ENCODE peak calls at places on chromosomes 12 and 14, in nine cellular contexts. K is MG63, Q is tibial artery, R is breast epithelium, O is fibroblast of pulmonary artery, P is IMR-90, E is bronchial epithelial cell, M is psoas muscle, X is astrocyte of the spinal cord. C is an unnamed sample.

GRCh38 chr12:48128800-48129199 is 9.6 kb downstream of the PFKM start:
- DNase-seq in X (peak), O (no peak), Q (no peak), E (no peak), R (no peak), M (no peak), K (no peak), P (peak), C (no peak)

GRCh38 chr12:77559400-77560074 is 271.2 kb upstream of the NAV3 start:
- DNase-seq in M (no peak), E (no peak), P (no peak), X (no peak), R (no peak), K (no peak), Q (no peak), O (no peak), C (no peak)

GRCh38 chr14:104202259-104203070 is 64.1 kb downstream of the KIF26A start:
- DNase-seq in P (no peak), O (no peak), X (no peak), R (no peak), M (no peak), Q (no peak), E (no peak), K (no peak), C (no peak)

GRCh38 chr12:46263140-46264017 is 5.5 kb downstream of the SLC38A1 start:
- DNase-seq in X (no peak), P (no peak), Q (no peak), R (no peak), O (no peak), M (no peak), K (no peak), E (no peak), C (no peak)

GRCh38 chr14:66709292-66709691 is 201.3 kb downstream of the GPHN start:
- DNase-seq in M (no peak), R (no peak), P (peak), X (peak), Q (no peak), E (peak), K (no peak), O (peak), C (no peak)

GRCh38 chr12:21483531-21483930 is 17.9 kb downstream of the RECQL start:
- DNase-seq in X (no peak), E (no peak), P (no peak), Q (no peak), M (no peak), O (no peak), K (no peak), R (no peak), C (no peak)

GRCh38 chr12:43370299-43370698 is 181.7 kb downstream of the ADAMTS20 start:
- DNase-seq in R (no peak), Q (no peak), O (peak), M (no peak), K (peak), P (peak), X (peak), E (peak), C (no peak)

GRCh38 chr12:34605955-34606748 is 583.9 kb downstream of the ALG10 start:
- DNase-seq in M (no peak), R (no peak), P (no peak), K (no peak), Q (peak), E (no peak), O (no peak), X (no peak), C (no peak)

GRCh38 chr12:98373019-98373554 is 142.3 kb upstream of the TMPO start:
- DNase-seq in Q (no peak), K (no peak), R (no peak), M (no peak), E (peak), X (peak), P (peak), O (peak), C (peak)

GRCh38 chr12:85662209-85662607 is 174.0 kb downstream of the RASSF9 start:
- DNase-seq in Q (no peak), E (no peak), R (no peak), O (no peak), K (no peak), M (no peak), X (no peak), P (no peak), C (no peak)

GRCh38 chr12:26292596-26292995 is 97.2 kb downstream of the SSPN start:
- DNase-seq in M (no peak), O (no peak), P (no peak), R (no peak), Q (no peak), X (no peak), E (peak), K (no peak), C (no peak)

GRCh38 chr14:50366115-50366514 is 30.6 kb downstream of the CDKL1 start:
- DNase-seq in X (no peak), R (no peak), Q (no peak), M (no peak), K (peak), O (no peak), E (no peak), P (peak), C (no peak)

GRCh38 chr14:31449971-31450610 is 7.2 kb downstream of the DTD2 start:
- DNase-seq in Q (no peak), X (peak), E (peak), R (no peak), P (peak), K (no peak), O (peak), M (no peak), C (peak)

GRCh38 chr14:84707830-84708229 is 822.1 kb upstream of the FLRT2 start:
- DNase-seq in R (no peak), O (no peak), X (no peak), Q (no peak), M (no peak), K (no peak), P (no peak), E (no peak), C (no peak)

GRCh38 chr12:53345486-53346195 is 9.5 kb upstream of the SP7 start:
- DNase-seq in K (peak), Q (no peak), R (no peak), P (no peak), O (peak), X (no peak), E (no peak), M (peak), C (no peak)
- H3K4me3 ChIP-seq in K (peak), Q (peak), R (peak), P (no peak), O (peak), X (peak), E (no peak), M (peak), C (peak)

GRCh38 chr12:1878695-1879094 is 39.8 kb downstream of the CACNA2D4 start:
- DNase-seq in O (no peak), K (no peak), E (no peak), X (no peak), M (no peak), P (no peak), R (no peak), Q (peak), C (no peak)
- H3K4me3 ChIP-seq in O (no peak), K (no peak), E (no peak), X (no peak), M (no peak), P (no peak), R (no peak), Q (no peak), C (no peak)

GRCh38 chr14:47935332-47935731 is 259.9 kb upstream of the MDGA2 start:
- DNase-seq in X (no peak), M (no peak), O (no peak), Q (no peak), K (no peak), P (no peak), R (no peak), E (no peak), C (no peak)
- H3K4me3 ChIP-seq in X (no peak), M (no peak), O (no peak), Q (no peak), K (no peak), P (no peak), R (no peak), E (no peak), C (no peak)

DNA sequence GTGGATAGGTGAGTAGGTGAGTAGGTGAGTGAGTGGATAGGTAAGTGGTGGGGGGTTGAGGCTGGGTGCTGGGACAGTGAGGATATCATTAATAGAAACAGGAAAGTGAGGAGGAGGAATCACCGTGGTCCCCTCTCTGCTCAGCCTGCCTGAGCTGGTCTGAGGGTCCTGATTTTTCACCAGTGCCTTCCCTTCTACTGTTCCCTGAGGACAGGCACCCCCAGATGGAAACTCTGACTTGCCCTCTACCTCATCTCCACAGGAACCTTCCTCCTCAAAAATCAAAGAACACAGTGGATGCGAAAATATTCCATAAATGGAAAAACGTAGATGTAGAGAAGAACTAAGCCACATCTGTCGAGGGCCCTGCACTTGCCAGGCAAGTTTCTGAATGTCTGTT is 1.9 kb downstream of the GPR68 start:
- DNase-seq in X (no peak), M (no peak), E (no peak), O (no peak), R (no peak), Q (no peak), K (no peak), P (no peak), C (no peak)
- H3K4me3 ChIP-seq in X (no peak), M (no peak), E (no peak), O (no peak), R (no peak), Q (no peak), K (no peak), P (no peak), C (no peak)

DNA sequence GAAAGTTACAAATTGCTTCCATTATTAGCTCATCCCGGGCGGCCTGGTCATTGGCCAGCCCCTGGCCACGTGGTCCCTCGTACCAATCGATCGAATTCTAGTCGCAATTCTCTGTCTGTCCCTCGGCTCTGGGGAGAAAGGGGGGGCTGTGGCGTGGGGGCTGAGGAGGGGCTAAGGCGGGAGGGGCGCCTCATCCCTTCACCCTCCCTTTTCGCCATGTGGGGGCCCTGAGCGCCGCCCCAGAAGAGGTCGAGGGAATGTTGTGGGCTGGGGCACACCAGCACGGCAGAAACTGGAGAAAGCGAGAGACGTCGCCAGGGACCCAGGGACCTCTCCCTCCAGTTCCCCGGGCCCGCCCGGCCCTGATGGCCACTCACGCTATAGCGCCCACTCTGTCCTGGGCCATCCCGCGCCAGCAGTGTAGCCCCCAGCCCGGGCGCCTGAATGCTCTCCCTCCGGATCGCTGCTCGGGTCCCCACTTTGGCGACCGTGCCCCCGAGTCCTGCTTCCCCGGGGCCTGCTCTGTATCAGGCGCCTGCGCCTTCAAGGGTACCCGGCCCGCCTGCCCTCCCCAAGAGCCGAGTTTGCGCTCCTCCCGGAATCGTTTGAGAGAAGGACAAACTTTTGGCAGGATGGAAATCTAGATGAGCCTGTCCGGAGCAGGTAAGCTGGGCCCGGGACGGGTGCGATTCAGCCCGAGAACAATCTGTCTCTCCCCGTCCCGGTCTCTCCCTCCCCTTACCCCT is 62.7 kb downstream of the SMUG1 start:
- DNase-seq in X (no peak), Q (peak), O (no peak), M (peak), R (peak), P (no peak), E (no peak), K (peak), C (no peak)
- H3K4me3 ChIP-seq in X (peak), Q (peak), O (peak), M (peak), R (peak), P (no peak), E (no peak), K (peak), C (no peak)